ENCODE peak calls at places on chromosome 22, in six cellular contexts. M is ureter; X is CD8-positive, alpha-beta T cell; O is NCI-H1048; A is breast epithelium; Q is HAP-1. G is an unnamed sample.
A peak's percentile ranks its signal among the peaks of the same experiment; 100 is the strongest.

GRCh38 chr22:49728566-49729271 is 99.0 kb downstream of the BRD1 start:
- DNase-seq in Q (no peak), A (peak; percentile 46), M (no peak), O (no peak), X (no peak), G (no peak)

GRCh38 chr22:27487600-27488450 is 313.7 kb downstream of the MN1 start:
- DNase-seq in A (no peak), X (no peak), M (no peak), Q (no peak), O (no peak), G (no peak)

GRCh38 chr22:27993774-27994350 is 74.8 kb upstream of the PITPNB start:
- DNase-seq in Q (peak; percentile 5), A (peak; percentile 33), X (no peak), M (peak; percentile 33), O (no peak), G (no peak)

GRCh38 chr22:39173787-39174497 is 21.5 kb upstream of the CBX7 start:
- DNase-seq in Q (no peak), O (no peak), X (peak; percentile 43), M (peak; percentile 42), A (no peak), G (no peak)

GRCh38 chr22:47613606-47614350 is 851.3 kb downstream of the TBC1D22A start:
- DNase-seq in O (no peak), X (no peak), M (no peak), Q (no peak), A (no peak), G (no peak)

GRCh38 chr22:39351689-39352214 is 2.0 kb downstream of the SYNGR1 start:
- DNase-seq in A (no peak), Q (peak; percentile 52), M (no peak), O (no peak), X (no peak), G (peak; percentile 56)

GRCh38 chr22:45087802-45088201 is 75.9 kb upstream of the NUP50 start:
- DNase-seq in X (no peak), A (no peak), M (no peak), O (no peak), Q (no peak), G (no peak)

GRCh38 chr22:19772673-19773469 is 12.3 kb downstream of the TBX1 start:
- DNase-seq in Q (peak; percentile 73), A (no peak), X (no peak), M (no peak), O (no peak), G (peak; percentile 19)

GRCh38 chr22:39665661-39666431 is 95.3 kb downstream of the CACNA1I start:
- DNase-seq in M (no peak), X (no peak), O (no peak), A (no peak), Q (no peak), G (no peak)

GRCh38 chr22:30878516-30879365 is 89.8 kb downstream of the MORC2 start:
- DNase-seq in A (no peak), X (no peak), O (no peak), Q (peak; percentile 30), M (no peak), G (no peak)